ENCODE peak calls at places on chromosomes 11 and 22, in six cellular contexts. I is psoas muscle, Z is endothelial cell of umbilical vein, E is cardiac muscle cell, P is RWPE1, B is epithelial cell of esophagus. X is an unnamed sample.

GRCh38 chr11:62419560-62420342 is 918 bp downstream of the SCGB1A1 start:
- DNase-seq in P (no peak), E (no peak), Z (no peak), B (no peak), I (no peak), X (no peak)

GRCh38 chr22:35648066-35649025 is at the start of gene APOL6:
- DNase-seq in E (no peak), B (peak), Z (peak), I (peak), P (peak), X (no peak)

GRCh38 chr11:121692236-121692635 is 239.5 kb upstream of the SORL1-AS1 start:
- DNase-seq in E (no peak), Z (no peak), B (no peak), I (no peak), P (no peak), X (no peak)

GRCh38 chr11:120229451-120230424 is 10.2 kb upstream of the POU2F3 start:
- DNase-seq in I (no peak), Z (peak), B (peak), E (peak), P (peak), X (no peak)

GRCh38 chr11:78855146-78855545 is 280.5 kb upstream of the NARS2 start:
- DNase-seq in P (no peak), E (no peak), I (no peak), B (peak), Z (no peak), X (no peak)

GRCh38 chr11:130246719-130247118 is 68.0 kb downstream of the ZBTB44 start:
- DNase-seq in Z (no peak), E (no peak), P (no peak), B (peak), I (no peak), X (no peak)

GRCh38 chr11:76252625-76253024 is 46.3 kb upstream of the WNT11 start:
- DNase-seq in Z (no peak), E (no peak), I (no peak), B (no peak), P (no peak), X (no peak)

GRCh38 chr11:73478737-73479347 is 102.6 kb downstream of the RELT start:
- DNase-seq in Z (peak), E (peak), P (peak), B (peak), I (no peak), X (no peak)

GRCh38 chr11:34356576-34356917 is 1.3 kb downstream of the ABTB2 start:
- DNase-seq in B (peak), E (peak), I (no peak), P (peak), Z (peak), X (no peak)

GRCh38 chr11:126416542-126417090 is 61.1 kb downstream of the ST3GAL4 start:
- DNase-seq in P (peak), B (peak), Z (peak), E (peak), I (peak), X (no peak)

DNA sequence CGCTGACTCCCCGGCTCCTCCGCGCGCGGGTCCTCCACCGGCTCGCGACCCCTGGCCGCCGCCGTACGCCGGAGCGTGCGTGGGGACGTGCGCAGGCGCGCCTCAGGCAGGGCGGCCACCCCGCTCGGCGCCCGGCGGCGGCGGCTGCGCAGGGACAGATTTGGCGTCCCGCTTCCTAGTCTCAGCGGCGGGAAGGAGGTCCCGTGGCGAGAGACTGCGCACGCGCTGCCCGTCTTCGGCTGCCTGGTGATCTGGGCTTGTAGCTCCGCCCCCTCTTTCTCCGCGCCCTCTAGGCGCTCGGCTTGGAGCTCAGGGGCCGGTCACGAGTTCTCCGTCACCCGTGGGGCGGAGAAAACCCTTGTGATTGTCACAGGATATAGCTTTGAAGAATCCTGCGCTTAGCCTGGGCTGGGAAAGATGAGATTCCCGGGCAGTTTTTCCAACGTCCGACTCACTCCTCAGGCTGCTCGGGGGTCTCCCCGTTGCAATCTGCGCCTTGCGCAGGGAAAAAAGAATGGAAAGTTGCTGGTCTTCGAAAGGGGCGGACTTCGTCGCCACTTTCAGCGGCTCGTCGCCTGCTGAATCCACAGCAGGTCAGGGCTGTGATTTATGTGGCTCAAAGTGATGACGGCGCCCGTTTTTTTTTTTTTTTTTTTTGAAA is at the start of gene PATL1:
- DNase-seq in I (peak), B (peak), E (peak), P (peak), Z (peak), X (peak)
- TF ChIP-seq CTCF in I (no peak), B (no peak), E (no peak), P (no peak), Z (no peak), X (no peak)

DNA sequence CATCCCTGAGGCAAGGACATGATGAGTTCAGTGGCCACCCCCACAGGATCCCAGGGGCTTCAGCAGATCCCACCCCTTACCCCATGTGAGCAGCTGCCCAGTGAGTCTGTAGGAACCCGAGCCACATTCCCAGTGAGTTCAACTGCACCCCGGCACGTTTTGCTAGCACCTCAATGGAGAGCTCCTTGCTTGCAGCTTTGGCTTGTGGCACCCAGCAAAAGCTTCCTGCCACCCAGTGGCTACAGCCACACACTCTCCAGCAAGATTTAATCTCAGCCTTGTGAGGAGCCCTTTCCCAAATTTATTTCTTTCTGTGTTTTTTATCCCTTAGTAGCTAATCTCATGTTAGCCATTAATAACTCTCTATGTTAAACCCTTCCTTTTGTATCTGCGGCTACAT is 4.0 kb downstream of the SAA1 start:
- DNase-seq in Z (no peak), E (no peak), P (no peak), I (no peak), B (no peak), X (no peak)
- TF ChIP-seq CTCF in Z (no peak), E (no peak), P (no peak), I (no peak), B (peak), X (peak)

GRCh38 chr11:29634248-29634647 is 382.6 kb downstream of the KCNA4 start:
- DNase-seq in I (no peak), E (no peak), B (no peak), P (no peak), Z (peak), X (no peak)
- TF ChIP-seq CTCF in I (no peak), E (peak), B (peak), P (no peak), Z (no peak), X (peak)

DNA sequence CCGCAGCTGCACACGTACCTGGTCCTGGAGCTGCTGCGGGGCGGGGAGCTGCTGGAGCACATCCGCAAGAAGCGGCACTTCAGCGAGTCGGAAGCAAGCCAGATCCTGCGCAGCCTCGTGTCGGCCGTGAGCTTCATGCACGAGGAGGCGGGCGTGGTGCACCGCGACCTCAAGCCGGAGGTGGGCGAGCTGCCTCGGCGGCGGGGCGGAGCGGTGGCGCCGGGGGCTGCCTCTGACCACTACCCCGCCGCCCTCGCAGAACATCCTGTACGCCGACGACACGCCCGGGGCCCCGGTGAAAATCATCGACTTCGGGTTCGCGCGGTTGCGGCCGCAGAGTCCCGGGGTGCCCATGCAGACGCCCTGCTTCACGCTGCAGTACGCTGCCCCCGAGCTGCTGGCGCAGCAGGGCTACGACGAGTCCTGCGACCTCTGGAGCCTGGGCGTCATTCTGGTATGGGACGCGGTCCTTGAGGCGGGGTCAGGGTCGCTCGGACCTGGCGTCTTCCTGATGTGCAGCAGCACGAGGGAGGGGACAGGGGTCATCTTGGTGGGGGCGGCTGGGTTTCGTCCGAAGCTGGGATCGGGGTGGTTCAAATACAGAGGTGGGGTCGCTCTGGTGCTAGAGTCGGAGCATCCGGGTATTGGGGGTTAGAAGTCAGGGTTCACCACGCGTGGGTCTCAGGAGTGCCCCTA is 10.6 kb downstream of the RPS6KA4 start:
- DNase-seq in B (no peak), Z (no peak), E (no peak), P (no peak), I (no peak), X (peak)
- TF ChIP-seq CTCF in B (no peak), Z (no peak), E (no peak), P (no peak), I (no peak), X (no peak)

DNA sequence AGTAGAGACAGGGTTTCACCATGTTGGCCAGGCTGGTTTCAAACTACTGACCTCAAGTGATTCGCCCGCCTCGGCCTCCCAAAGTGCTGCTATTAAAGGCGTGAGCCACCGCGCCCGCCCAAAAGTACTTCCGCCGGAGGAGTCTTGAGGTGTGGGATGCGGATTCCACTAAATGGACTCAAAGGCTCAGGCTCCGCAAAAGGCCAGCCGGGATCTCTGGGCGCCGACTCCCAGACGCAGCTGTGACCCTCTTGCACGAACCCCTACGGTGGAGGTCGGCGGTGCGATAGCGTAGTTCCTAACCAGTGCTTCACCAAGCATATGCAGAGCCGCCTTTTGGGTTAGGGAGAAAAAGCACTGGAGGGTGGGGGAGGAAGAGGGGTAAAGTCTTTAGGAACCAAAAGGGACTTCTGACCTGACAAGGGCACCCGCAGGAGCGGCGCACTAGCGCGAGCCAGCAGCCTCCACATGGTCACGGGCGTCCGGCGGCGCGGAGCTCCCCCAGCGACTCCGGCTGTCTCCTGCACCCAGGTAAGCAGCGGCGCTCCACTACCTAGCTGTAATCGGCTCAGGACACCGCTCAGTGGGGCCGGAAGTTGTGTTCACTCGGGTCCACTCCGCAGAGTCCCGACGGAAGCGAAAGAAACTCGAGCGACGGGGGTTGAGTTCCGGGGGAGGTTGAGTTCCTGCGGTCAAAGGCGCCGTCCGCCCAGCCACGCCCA is at the start of gene MRPL16:
- DNase-seq in P (peak), B (peak), Z (peak), I (peak), E (peak), X (peak)
- TF ChIP-seq CTCF in P (peak), B (peak), Z (no peak), I (peak), E (no peak), X (peak)

X was measured in chondrocyte.